ENCODE peak calls at places on chromosomes 4 and X, in six cellular contexts. X is progenitor cell of endocrine pancreas, U is astrocyte of the spinal cord, L is foreskin fibroblast, N is NCI-H1436, P is hepatocyte. I is an unnamed sample.

GRCh38 chr4:88059781-88060180 is 52.3 kb downstream of the PKD2 start:
- DNase-seq in X (no peak), U (no peak), L (no peak), N (no peak), P (no peak), I (peak)

GRCh38 chrX:107718156-107718621 is 57.4 kb downstream of the TSC22D3 start:
- DNase-seq in X (peak), U (peak), L (peak), N (peak), P (peak), I (peak)

GRCh38 chr4:106978046-106978774 is 57.9 kb downstream of the DKK2 start:
- DNase-seq in X (no peak), U (no peak), L (no peak), N (no peak), P (no peak), I (no peak)

GRCh38 chr4:8537041-8537461 is 43.1 kb upstream of the GPR78 start:
- DNase-seq in X (no peak), U (peak), L (peak), N (no peak), P (peak), I (peak)

GRCh38 chr4:150262611-150263010 is 184.4 kb downstream of the DCLK2 start:
- DNase-seq in X (no peak), U (no peak), L (no peak), N (no peak), P (no peak), I (no peak)

GRCh38 chr4:177047070-177047850 is 254.5 kb upstream of the VEGFC start:
- DNase-seq in X (peak), U (peak), L (peak), N (peak), P (peak), I (peak)

GRCh38 chr4:106473515-106473914 is 104.9 kb upstream of the GIMD1 start:
- DNase-seq in X (no peak), U (no peak), L (no peak), N (no peak), P (no peak), I (no peak)

GRCh38 chrX:95949588-95949987 is 735.1 kb upstream of the DIAPH2 start:
- DNase-seq in X (no peak), U (no peak), L (no peak), N (no peak), P (peak), I (no peak)

GRCh38 chr4:10576236-10576635 is 108.3 kb downstream of the CLNK start:
- DNase-seq in X (no peak), U (no peak), L (no peak), N (no peak), P (no peak), I (no peak)

GRCh38 chrX:50723006-50723405 is 91.0 kb downstream of the SHROOM4 start:
- DNase-seq in X (no peak), U (peak), L (no peak), N (no peak), P (no peak), I (no peak)

GRCh38 chrX:76971393-76972376 is 475.5 kb upstream of the FGF16 start:
- DNase-seq in X (no peak), U (no peak), L (no peak), N (no peak), P (no peak), I (no peak)

GRCh38 chr4:123667496-123667895 is 270.9 kb downstream of the SPRY1 start:
- DNase-seq in X (no peak), U (peak), L (peak), N (no peak), P (no peak), I (no peak)

GRCh38 chr4:142379277-142380051 is 466.6 kb downstream of the INPP4B start:
- DNase-seq in X (no peak), U (peak), L (peak), N (no peak), P (peak), I (peak)

GRCh38 chr4:84474107-84474506 is 25.0 kb downstream of the NKX6-1 start:
- DNase-seq in X (no peak), U (no peak), L (no peak), N (no peak), P (no peak), I (no peak)

GRCh38 chr4:121156822-121157769 is 7.0 kb downstream of the TNIP3 start:
- DNase-seq in X (peak), U (no peak), L (peak), N (no peak), P (peak), I (peak)

GRCh38 chr4:175190654-175191053 is 272.5 kb downstream of the ADAM29 start:
- DNase-seq in X (no peak), U (no peak), L (no peak), N (no peak), P (no peak), I (no peak)

GRCh38 chr4:6349896-6350295 is 80.2 kb downstream of the WFS1 start:
- DNase-seq in X (no peak), U (peak), L (no peak), N (no peak), P (no peak), I (no peak)

GRCh38 chr4:165248102-165248501 is 40.7 kb downstream of the KLHL2 start:
- DNase-seq in X (no peak), U (no peak), L (no peak), N (no peak), P (no peak), I (no peak)

GRCh38 chr4:133058701-133059100 is 90.4 kb upstream of the PCDH10 start:
- DNase-seq in X (no peak), U (no peak), L (no peak), N (no peak), P (no peak), I (no peak)

GRCh38 chrX:28188526-28188925 is 207.3 kb upstream of the DCAF8L1 start:
- DNase-seq in X (no peak), U (no peak), L (no peak), N (no peak), P (no peak), I (no peak)

GRCh38 chr4:168797176-168797575 is 212.9 kb downstream of the CBR4 start:
- DNase-seq in X (no peak), U (peak), L (peak), N (no peak), P (no peak), I (peak)

GRCh38 chr4:168304744-168305459 is 13.7 kb downstream of the DDX60 start:
- DNase-seq in X (no peak), U (peak), L (peak), N (no peak), P (no peak), I (peak)

GRCh38 chr4:182928061-182928460 is 10.9 kb upstream of the DCTD start:
- DNase-seq in X (no peak), U (no peak), L (no peak), N (no peak), P (no peak), I (no peak)

GRCh38 chrX:87338510-87338909 is 179.1 kb upstream of the KLHL4 start:
- DNase-seq in X (no peak), U (peak), L (no peak), N (no peak), P (peak), I (peak)

GRCh38 chr4:3232001-3232400 is 17.0 kb upstream of the MSANTD1 start:
- DNase-seq in X (no peak), U (no peak), L (no peak), N (no peak), P (no peak), I (no peak)

I was measured in endothelial cell of umbilical vein.